ENCODE peak calls at places on chromosomes 11 and 22, in five cellular contexts. R, H, K, M and O are unnamed samples.

GRCh38 chr11:73464347-73464746 is 88.1 kb downstream of the RELT start:
- DNase-seq in R (no peak), H (peak), K (no peak), M (no peak), O (no peak)

GRCh38 chr22:21816787-21817496 is 50.5 kb downstream of the MAPK1 start:
- DNase-seq in R (peak), H (peak), K (no peak), M (peak), O (peak)

GRCh38 chr11:111605681-111606080 is 3.4 kb downstream of the SIK2 start:
- DNase-seq in R (no peak), H (no peak), K (no peak), M (no peak), O (no peak)

GRCh38 chr11:31769241-31769640 is 41.9 kb downstream of the PAX6 start:
- DNase-seq in R (no peak), H (no peak), K (no peak), M (no peak), O (no peak)

GRCh38 chr11:32884770-32885384 is 7.7 kb upstream of the QSER1 start:
- DNase-seq in R (no peak), H (no peak), K (no peak), M (peak), O (no peak)

GRCh38 chr11:11519184-11519583 is 102.6 kb downstream of the GALNT18 start:
- DNase-seq in R (no peak), H (no peak), K (no peak), M (no peak), O (no peak)

GRCh38 chr11:115087791-115088190 is 409.5 kb downstream of the NXPE2 start:
- DNase-seq in R (no peak), H (no peak), K (no peak), M (no peak), O (no peak)

GRCh38 chr22:46079093-46079860 is 71.0 kb upstream of the PPARA start:
- DNase-seq in R (no peak), H (no peak), K (no peak), M (no peak), O (no peak)

GRCh38 chr11:96238563-96239166 is 104.3 kb downstream of the MAML2 start:
- DNase-seq in R (no peak), H (peak), K (no peak), M (no peak), O (no peak)

GRCh38 chr11:62539238-62539925 is 7.2 kb downstream of the AHNAK start:
- DNase-seq in R (no peak), H (peak), K (no peak), M (no peak), O (peak)

GRCh38 chr11:45669146-45669545 is 3.7 kb upstream of the CHST1 start:
- DNase-seq in R (no peak), H (no peak), K (no peak), M (no peak), O (no peak)

GRCh38 chr11:67120881-67121710 is 2.0 kb downstream of the KDM2A start:
- DNase-seq in R (peak), H (peak), K (no peak), M (peak), O (no peak)

GRCh38 chr11:23632293-23632692 is 772.0 kb upstream of the CCDC179 start:
- DNase-seq in R (no peak), H (no peak), K (no peak), M (no peak), O (no peak)

DNA sequence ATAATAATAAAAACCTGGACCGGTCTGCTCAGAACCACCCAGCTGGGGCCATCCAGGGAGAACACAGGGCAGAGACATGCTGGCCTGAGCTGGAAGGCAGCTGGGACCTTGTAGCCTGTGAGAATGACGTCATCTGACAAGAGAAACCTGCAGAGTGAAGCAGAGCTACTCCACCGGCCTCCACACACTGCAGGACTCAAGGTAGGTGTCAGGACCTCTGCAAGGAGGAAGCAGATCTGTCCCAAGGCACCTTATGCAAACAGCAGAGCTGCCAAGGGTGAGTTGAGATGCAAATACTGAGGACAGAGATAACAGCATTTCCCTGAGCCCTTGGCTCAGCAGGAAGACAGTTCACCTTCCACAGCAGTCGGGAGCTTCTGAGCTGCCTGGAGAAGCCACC is 51.8 kb upstream of the IGSF9B start:
- DNase-seq in R (no peak), H (no peak), K (no peak), M (no peak), O (no peak)
- TF ChIP-seq MXI1 in R (no peak), H (no peak), K (no peak), M (no peak), O (no peak)

DNA sequence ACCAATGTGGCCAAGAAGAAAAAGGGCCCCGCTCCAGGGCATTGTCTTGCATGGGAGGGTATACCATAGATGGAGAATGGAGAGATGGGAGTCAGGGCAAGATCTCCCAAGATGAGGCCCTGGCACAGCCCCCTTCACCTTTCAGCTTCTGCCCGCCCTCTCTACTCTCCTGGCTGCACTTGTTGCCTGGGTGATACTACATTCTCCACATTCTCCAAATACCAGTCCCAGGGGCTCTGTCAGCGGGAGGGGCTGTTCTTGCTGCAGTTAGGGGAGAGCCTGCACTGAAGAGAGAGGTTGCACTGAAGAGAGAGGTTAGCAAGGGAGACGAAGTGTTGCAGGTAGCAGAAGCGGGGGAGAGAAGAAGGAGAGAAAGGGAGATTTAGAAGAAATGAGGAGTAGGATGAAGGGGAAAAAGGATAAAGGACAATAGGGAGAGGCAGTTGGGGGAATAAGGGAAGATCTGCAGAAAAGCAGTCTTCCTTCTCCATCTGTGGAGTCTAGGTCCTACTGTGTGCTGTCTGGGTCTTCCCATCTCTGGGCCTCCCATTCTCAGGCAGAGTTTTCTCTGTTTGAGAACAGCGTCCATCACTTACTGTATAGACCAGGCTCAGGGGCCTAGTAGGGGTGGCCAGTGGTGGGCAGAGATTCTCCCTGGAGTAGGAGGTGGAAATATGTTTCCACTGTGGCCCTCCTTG is 8.0 kb downstream of the PHLDB1 start:
- DNase-seq in R (no peak), H (no peak), K (peak), M (no peak), O (no peak)
- H3K4me3 ChIP-seq in R (no peak), H (no peak), K (no peak), M (no peak), O (no peak)

DNA sequence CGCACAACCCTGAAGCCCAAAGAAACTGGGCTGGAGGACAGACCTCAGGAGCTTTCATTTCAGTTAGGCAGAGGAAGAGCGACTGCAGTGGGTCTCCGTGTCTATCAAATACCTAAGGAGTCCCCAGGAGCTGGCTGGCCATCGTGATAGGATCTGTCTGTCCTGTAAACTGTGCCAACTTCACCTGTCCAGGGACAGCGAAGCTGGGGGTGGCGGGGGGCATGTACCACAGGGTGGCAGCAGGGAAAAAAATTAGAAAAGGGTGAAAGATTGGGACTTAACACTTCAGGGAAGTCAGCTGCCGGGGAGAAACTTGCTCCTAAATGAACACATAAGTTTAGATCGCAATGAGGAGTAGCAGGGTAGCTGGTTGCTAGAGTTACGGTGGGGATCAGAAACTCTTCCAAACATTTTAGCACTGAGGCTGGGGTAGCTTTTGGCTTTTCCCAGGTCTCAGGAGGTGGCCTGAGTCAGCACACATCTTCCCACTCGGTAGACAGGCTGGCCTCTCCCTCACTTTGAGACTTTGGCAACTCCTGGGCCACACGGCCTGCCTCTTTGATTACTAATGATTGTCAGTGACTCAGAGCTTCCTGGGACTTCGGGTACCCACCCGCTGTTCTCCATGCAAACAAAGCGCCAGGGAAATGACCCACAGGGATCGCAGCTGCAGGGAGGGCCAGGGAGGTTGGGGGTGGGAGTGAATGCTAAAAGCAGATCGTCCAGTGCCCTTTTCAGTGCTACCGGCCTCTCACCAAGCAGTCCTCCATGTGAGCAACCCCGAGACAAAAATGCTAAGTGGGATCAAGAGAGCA is 2.9 kb upstream of the MTFP1 start:
- DNase-seq in R (no peak), H (peak), K (peak), M (peak), O (no peak)
- TF ChIP-seq MXI1 in R (no peak), H (no peak), K (peak), M (no peak), O (no peak)

DNA sequence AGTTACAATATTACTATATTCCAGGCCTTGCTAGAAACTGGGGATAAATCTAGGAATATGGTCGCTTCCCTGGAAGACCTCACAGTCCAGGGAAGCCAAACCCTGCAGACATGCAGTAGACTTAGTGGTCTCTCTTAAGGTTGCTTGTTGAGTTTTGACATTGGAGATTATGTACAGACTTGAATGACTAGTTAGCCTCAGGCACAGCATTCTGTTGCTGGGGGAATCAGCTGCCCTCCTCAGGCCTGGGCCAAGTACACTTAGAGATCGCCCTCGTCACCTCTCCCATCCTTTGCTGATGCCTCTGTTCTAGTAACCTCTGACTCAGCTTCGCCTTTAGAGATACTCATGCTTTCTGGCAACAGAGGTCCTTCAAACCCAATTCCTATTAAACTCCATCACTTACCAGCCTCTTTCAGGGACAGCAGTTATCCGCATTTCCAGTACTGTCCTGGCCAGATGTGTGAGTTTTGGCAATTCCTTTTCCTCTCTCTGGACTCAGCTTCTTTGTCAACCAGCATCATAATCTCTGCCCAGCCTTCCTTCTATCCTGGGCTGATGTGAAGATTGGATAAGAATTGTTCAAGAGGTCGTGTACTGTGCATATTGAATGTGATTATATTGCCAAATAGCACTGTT is 794 bp upstream of the ANAPC15 start:
- DNase-seq in R (no peak), H (peak), K (no peak), M (no peak), O (no peak)
- H3K4me3 ChIP-seq in R (peak), H (no peak), K (peak), M (peak), O (peak)

GRCh38 chr22:17369553-17370035 is 334 bp downstream of the CECR2 start:
- DNase-seq in R (no peak), H (no peak), K (no peak), M (no peak), O (peak)
- TF ChIP-seq MXI1 in R (no peak), H (no peak), K (no peak), M (no peak), O (no peak)

GRCh38 chr11:40467771-40468170 is 991.7 kb downstream of the LRRC4C start:
- DNase-seq in R (no peak), H (no peak), K (no peak), M (no peak), O (no peak)
- H3K4me3 ChIP-seq in R (no peak), H (no peak), K (no peak), M (no peak), O (no peak)